ENCODE peak calls at places on chromosomes 13 and 19, in nine cellular contexts. One of them, this sample, is unnamed.

GRCh38 chr19:32711747-32712146 is 7.8 kb upstream of the TDRD12 start:
- DNase-seq in ACHN: no peak
- DNase-seq in NCI-H748 treated with DMSO at 0.1 percent for 48 hours: no peak
- DNase-seq in EL: no peak
- DNase-seq in GOT3: no peak
- DNase-seq in NCI-H774: no peak
- DNase-seq in fibroblast of lung: no peak
- DNase-seq in activated T-helper 1 cell treated with anti-CD3 and anti-CD28 coated beads, Interleukin-2, amount 50 U/mL, for 16 hours: no peak
- DNase-seq in ureter: no peak
- DNase-seq in this sample: no peak

GRCh38 chr13:46595136-46595917 is 42.4 kb downstream of the LRCH1 start:
- DNase-seq in fibroblast of lung: no peak
- DNase-seq in ACHN: no peak
- DNase-seq in ureter: no peak
- DNase-seq in NCI-H774: no peak
- DNase-seq in activated T-helper 1 cell treated with anti-CD3 and anti-CD28 coated beads, Interleukin-2, amount 50 U/mL, for 16 hours: no peak
- DNase-seq in GOT3: no peak
- DNase-seq in NCI-H748 treated with DMSO at 0.1 percent for 48 hours: no peak
- DNase-seq in EL: peak
- DNase-seq in this sample: no peak

GRCh38 chr13:20128459-20128927 is 32.4 kb downstream of the GJA3 start:
- DNase-seq in NCI-H774: no peak
- DNase-seq in ACHN: peak
- DNase-seq in EL: no peak
- DNase-seq in activated T-helper 1 cell treated with anti-CD3 and anti-CD28 coated beads, Interleukin-2, amount 50 U/mL, for 16 hours: no peak
- DNase-seq in GOT3: no peak
- DNase-seq in NCI-H748 treated with DMSO at 0.1 percent for 48 hours: no peak
- DNase-seq in fibroblast of lung: no peak
- DNase-seq in ureter: no peak
- DNase-seq in this sample: no peak

GRCh38 chr19:38255759-38256052 is 468 bp downstream of the PPP1R14A start:
- DNase-seq in ACHN: no peak
- DNase-seq in fibroblast of lung: no peak
- DNase-seq in NCI-H774: no peak
- DNase-seq in ureter: no peak
- DNase-seq in activated T-helper 1 cell treated with anti-CD3 and anti-CD28 coated beads, Interleukin-2, amount 50 U/mL, for 16 hours: no peak
- DNase-seq in GOT3: no peak
- DNase-seq in EL: no peak
- DNase-seq in NCI-H748 treated with DMSO at 0.1 percent for 48 hours: no peak
- DNase-seq in this sample: no peak

GRCh38 chr13:112213467-112214245 is 146.7 kb downstream of the SOX1 start:
- DNase-seq in NCI-H748 treated with DMSO at 0.1 percent for 48 hours: peak
- DNase-seq in NCI-H774: peak
- DNase-seq in ACHN: no peak
- DNase-seq in GOT3: no peak
- DNase-seq in ureter: no peak
- DNase-seq in EL: no peak
- DNase-seq in fibroblast of lung: no peak
- DNase-seq in activated T-helper 1 cell treated with anti-CD3 and anti-CD28 coated beads, Interleukin-2, amount 50 U/mL, for 16 hours: no peak
- DNase-seq in this sample: peak

GRCh38 chr13:113028336-113029060 is 59.5 kb downstream of the MCF2L start:
- DNase-seq in activated T-helper 1 cell treated with anti-CD3 and anti-CD28 coated beads, Interleukin-2, amount 50 U/mL, for 16 hours: no peak
- DNase-seq in EL: no peak
- DNase-seq in NCI-H774: no peak
- DNase-seq in ureter: no peak
- DNase-seq in ACHN: no peak
- DNase-seq in GOT3: no peak
- DNase-seq in NCI-H748 treated with DMSO at 0.1 percent for 48 hours: no peak
- DNase-seq in fibroblast of lung: no peak
- DNase-seq in this sample: no peak

GRCh38 chr19:54653181-54653809 is 9.5 kb upstream of the LILRB4 start:
- DNase-seq in ureter: no peak
- DNase-seq in EL: peak
- DNase-seq in NCI-H748 treated with DMSO at 0.1 percent for 48 hours: peak
- DNase-seq in GOT3: no peak
- DNase-seq in fibroblast of lung: peak
- DNase-seq in activated T-helper 1 cell treated with anti-CD3 and anti-CD28 coated beads, Interleukin-2, amount 50 U/mL, for 16 hours: no peak
- DNase-seq in ACHN: peak
- DNase-seq in NCI-H774: peak
- DNase-seq in this sample: no peak

GRCh38 chr13:45446181-45446580 is 18.6 kb upstream of the COG3 start:
- DNase-seq in ureter: no peak
- DNase-seq in NCI-H748 treated with DMSO at 0.1 percent for 48 hours: no peak
- DNase-seq in EL: peak
- DNase-seq in NCI-H774: no peak
- DNase-seq in fibroblast of lung: peak
- DNase-seq in ACHN: no peak
- DNase-seq in GOT3: no peak
- DNase-seq in activated T-helper 1 cell treated with anti-CD3 and anti-CD28 coated beads, Interleukin-2, amount 50 U/mL, for 16 hours: no peak
- DNase-seq in this sample: no peak

GRCh38 chr13:106530907-106531520 is 4.4 kb downstream of the EFNB2 start:
- DNase-seq in GOT3: no peak
- DNase-seq in fibroblast of lung: no peak
- DNase-seq in NCI-H748 treated with DMSO at 0.1 percent for 48 hours: no peak
- DNase-seq in activated T-helper 1 cell treated with anti-CD3 and anti-CD28 coated beads, Interleukin-2, amount 50 U/mL, for 16 hours: no peak
- DNase-seq in EL: no peak
- DNase-seq in ACHN: no peak
- DNase-seq in NCI-H774: no peak
- DNase-seq in ureter: no peak
- DNase-seq in this sample: no peak

GRCh38 chr13:69579351-69579750 is 528.3 kb upstream of the ATXN8OS start:
- DNase-seq in activated T-helper 1 cell treated with anti-CD3 and anti-CD28 coated beads, Interleukin-2, amount 50 U/mL, for 16 hours: no peak
- DNase-seq in fibroblast of lung: no peak
- DNase-seq in GOT3: no peak
- DNase-seq in NCI-H748 treated with DMSO at 0.1 percent for 48 hours: no peak
- DNase-seq in ureter: no peak
- DNase-seq in EL: no peak
- DNase-seq in NCI-H774: no peak
- DNase-seq in ACHN: peak
- DNase-seq in this sample: peak

GRCh38 chr13:46544811-46545210 is 8.2 kb upstream of the LRCH1 start:
- DNase-seq in GOT3: no peak
- DNase-seq in ACHN: no peak
- DNase-seq in EL: no peak
- DNase-seq in fibroblast of lung: no peak
- DNase-seq in ureter: no peak
- DNase-seq in NCI-H774: no peak
- DNase-seq in NCI-H748 treated with DMSO at 0.1 percent for 48 hours: no peak
- DNase-seq in activated T-helper 1 cell treated with anti-CD3 and anti-CD28 coated beads, Interleukin-2, amount 50 U/mL, for 16 hours: no peak
- DNase-seq in this sample: no peak

GRCh38 chr13:79085021-79085420 is 321.0 kb downstream of the RBM26 start:
- DNase-seq in GOT3: no peak
- DNase-seq in NCI-H774: no peak
- DNase-seq in ACHN: no peak
- DNase-seq in NCI-H748 treated with DMSO at 0.1 percent for 48 hours: no peak
- DNase-seq in fibroblast of lung: no peak
- DNase-seq in EL: no peak
- DNase-seq in activated T-helper 1 cell treated with anti-CD3 and anti-CD28 coated beads, Interleukin-2, amount 50 U/mL, for 16 hours: no peak
- DNase-seq in ureter: no peak
- DNase-seq in this sample: peak

GRCh38 chr19:55632463-55632834 is 8.1 kb upstream of the ZNF784 start:
- DNase-seq in ureter: peak
- DNase-seq in activated T-helper 1 cell treated with anti-CD3 and anti-CD28 coated beads, Interleukin-2, amount 50 U/mL, for 16 hours: peak
- DNase-seq in NCI-H774: peak
- DNase-seq in NCI-H748 treated with DMSO at 0.1 percent for 48 hours: peak
- DNase-seq in EL: peak
- DNase-seq in ACHN: peak
- DNase-seq in GOT3: peak
- DNase-seq in fibroblast of lung: peak
- DNase-seq in this sample: peak

GRCh38 chr13:20713014-20713376 is 9.5 kb downstream of the IL17D start:
- DNase-seq in NCI-H748 treated with DMSO at 0.1 percent for 48 hours: no peak
- DNase-seq in activated T-helper 1 cell treated with anti-CD3 and anti-CD28 coated beads, Interleukin-2, amount 50 U/mL, for 16 hours: no peak
- DNase-seq in ACHN: no peak
- DNase-seq in GOT3: no peak
- DNase-seq in fibroblast of lung: no peak
- DNase-seq in NCI-H774: no peak
- DNase-seq in ureter: no peak
- DNase-seq in EL: no peak
- DNase-seq in this sample: no peak

GRCh38 chr19:11737964-11738745 is 591 bp downstream of the ZNF823 start:
- DNase-seq in ureter: peak
- DNase-seq in NCI-H774: no peak
- DNase-seq in EL: peak
- DNase-seq in fibroblast of lung: peak
- DNase-seq in activated T-helper 1 cell treated with anti-CD3 and anti-CD28 coated beads, Interleukin-2, amount 50 U/mL, for 16 hours: no peak
- DNase-seq in ACHN: peak
- DNase-seq in NCI-H748 treated with DMSO at 0.1 percent for 48 hours: no peak
- DNase-seq in GOT3: no peak
- DNase-seq in this sample: no peak

GRCh38 chr13:40186636-40187323 is 479.7 kb downstream of the FOXO1 start:
- DNase-seq in ACHN: no peak
- DNase-seq in activated T-helper 1 cell treated with anti-CD3 and anti-CD28 coated beads, Interleukin-2, amount 50 U/mL, for 16 hours: no peak
- DNase-seq in NCI-H748 treated with DMSO at 0.1 percent for 48 hours: no peak
- DNase-seq in GOT3: no peak
- DNase-seq in fibroblast of lung: no peak
- DNase-seq in NCI-H774: no peak
- DNase-seq in ureter: no peak
- DNase-seq in EL: no peak
- DNase-seq in this sample: no peak

This sample was measured in NCI-H1417 treated with DMSO at 0.1 percent for 48 hours.